ENCODE peak calls at places on chromosome 14, in eight cellular contexts. B is HL-60, U is pancreas, K is transverse colon, X is gastrocnemius medialis, S is lower leg skin, L is Panc1, A is heart right ventricle. T is an unnamed sample.

GRCh38 chr14:76863724-76864407 is 37.7 kb downstream of the LRRC74A start:
- DNase-seq in U (no peak), S (peak; percentile 49), A (peak; percentile 86), X (peak; percentile 32), L (no peak), K (peak; percentile 23), B (peak; percentile 74), T (peak; percentile 30)

GRCh38 chr14:21923820-21924219 is 250.2 kb upstream of the OR4E1 start:
- DNase-seq in U (no peak), S (no peak), X (no peak), A (no peak), B (no peak), K (no peak), L (no peak), T (no peak)

GRCh38 chr14:73695997-73696396 is 18.2 kb downstream of the PNMA1 start:
- DNase-seq in B (no peak), L (no peak), U (no peak), S (no peak), K (no peak), X (no peak), A (no peak), T (no peak)

GRCh38 chr14:24339284-24340151 is at the start of gene RIPK3:
- DNase-seq in A (peak; percentile 56), K (peak; percentile 87), L (no peak), S (no peak), X (no peak), B (no peak), U (peak; percentile 72), T (no peak)

GRCh38 chr14:92315050-92315785 is 7.7 kb upstream of the SLC24A4 start:
- DNase-seq in A (no peak), S (no peak), K (no peak), U (no peak), X (peak; percentile 70), B (no peak), L (no peak), T (no peak)

GRCh38 chr14:39055786-39056474 is 47.1 kb downstream of the SEC23A start:
- DNase-seq in B (peak; percentile 1), A (no peak), S (no peak), K (no peak), U (no peak), L (no peak), X (no peak), T (no peak)

GRCh38 chr14:23396126-23396525 is 11.9 kb downstream of the MYH6 start:
- DNase-seq in L (no peak), U (no peak), A (no peak), X (no peak), S (no peak), B (no peak), K (no peak), T (no peak)

GRCh38 chr14:99821519-99822165 is 28.4 kb downstream of the EML1 start:
- DNase-seq in U (no peak), S (no peak), A (no peak), K (no peak), B (no peak), X (no peak), L (no peak), T (peak; percentile 72)

GRCh38 chr14:62179367-62180018 is 417.3 kb downstream of the SNAPC1 start:
- DNase-seq in X (no peak), K (peak; percentile 15), S (peak; percentile 60), L (peak; percentile 12), B (no peak), U (peak; percentile 31), A (peak; percentile 29), T (peak; percentile 92)

GRCh38 chr14:77950371-77950770 is 150.5 kb downstream of the ADCK1 start:
- DNase-seq in A (peak; percentile 14), X (no peak), S (no peak), K (no peak), L (no peak), B (no peak), U (no peak), T (peak; percentile 8)

GRCh38 chr14:77094672-77095284 is 3.3 kb upstream of the CIPC start:
- DNase-seq in K (peak; percentile 86), S (peak; percentile 78), L (peak; percentile 57), A (peak; percentile 80), B (no peak), X (no peak), U (peak; percentile 74), T (peak; percentile 91)

GRCh38 chr14:25882899-25883298 is 714.9 kb downstream of the NOVA1 start:
- DNase-seq in L (no peak), A (no peak), K (no peak), U (no peak), X (no peak), S (no peak), B (no peak), T (no peak)

GRCh38 chr14:67526676-67527459 is 6.2 kb upstream of the PLEKHH1 start:
- DNase-seq in U (no peak), S (no peak), B (no peak), K (peak; percentile 49), A (peak; percentile 22), L (peak; percentile 32), X (no peak), T (peak; percentile 71)

GRCh38 chr14:74140374-74140850 is 55.7 kb downstream of the LIN52 start:
- DNase-seq in B (no peak), L (no peak), A (peak; percentile 73), K (peak; percentile 72), X (peak; percentile 78), U (no peak), S (peak; percentile 61), T (peak; percentile 16)

GRCh38 chr14:65101631-65102440 is 481 bp downstream of the MAX start:
- DNase-seq in L (no peak), X (no peak), B (peak; percentile 23), U (peak; percentile 61), K (peak; percentile 34), S (peak; percentile 29), A (peak; percentile 14), T (no peak)

GRCh38 chr14:104143521-104144452 is 5.4 kb downstream of the KIF26A start:
- DNase-seq in X (no peak), S (no peak), K (no peak), A (no peak), L (no peak), U (peak; percentile 28), B (no peak), T (no peak)

GRCh38 chr14:105971593-105972500 is 445.5 kb downstream of the TMEM121 start:
- DNase-seq in B (no peak), K (no peak), X (no peak), A (no peak), L (no peak), U (no peak), S (no peak), T (no peak)

GRCh38 chr14:65002586-65003210 is 16.0 kb downstream of the FNTB start:
- DNase-seq in K (no peak), U (no peak), B (no peak), A (no peak), S (no peak), L (no peak), X (no peak), T (peak; percentile 33)

GRCh38 chr14:100076133-100076532 is 10.9 kb downstream of the EVL start:
- DNase-seq in K (no peak), S (peak; percentile 34), U (no peak), L (no peak), A (no peak), X (no peak), B (peak; percentile 77), T (peak; percentile 38)

GRCh38 chr14:72800848-72801370 is 93.0 kb downstream of the DPF3 start:
- DNase-seq in B (no peak), A (no peak), S (no peak), K (no peak), U (no peak), L (no peak), X (no peak), T (no peak)

GRCh38 chr14:93543766-93544165 is 113.0 kb downstream of the UNC79 start:
- DNase-seq in X (no peak), K (no peak), B (no peak), L (no peak), S (no peak), U (no peak), A (no peak), T (peak; percentile 60)

GRCh38 chr14:103597623-103598372 is 31.2 kb upstream of the KLC1 start:
- DNase-seq in B (no peak), A (no peak), L (no peak), S (peak; percentile 34), U (no peak), X (no peak), K (no peak), T (peak; percentile 90)

GRCh38 chr14:54133896-54134295 is 177.3 kb upstream of the BMP4 start:
- DNase-seq in S (no peak), K (no peak), A (no peak), U (no peak), B (no peak), L (no peak), X (no peak), T (peak; percentile 66)

GRCh38 chr14:97298331-97298730 is 501.1 kb downstream of the VRK1 start:
- DNase-seq in S (no peak), U (no peak), B (no peak), X (no peak), A (no peak), K (no peak), L (no peak), T (no peak)
- TF ChIP-seq CTCF in S (no peak), U (no peak), B (no peak), X (no peak), A (no peak), K (no peak), L (no peak), T (no peak)

GRCh38 chr14:70123796-70124195 is 65.0 kb downstream of the SLC8A3 start:
- DNase-seq in B (no peak), S (no peak), X (no peak), U (no peak), A (no peak), K (no peak), L (no peak), T (no peak)
- H3K4me3 ChIP-seq in B (no peak overlapping the region), S (no peak overlapping the region), X (no peak overlapping the region), U (no peak overlapping the region), A (no peak overlapping the region), K (no peak overlapping the region), L (no peak overlapping the region), T (no peak overlapping the region)

DNA sequence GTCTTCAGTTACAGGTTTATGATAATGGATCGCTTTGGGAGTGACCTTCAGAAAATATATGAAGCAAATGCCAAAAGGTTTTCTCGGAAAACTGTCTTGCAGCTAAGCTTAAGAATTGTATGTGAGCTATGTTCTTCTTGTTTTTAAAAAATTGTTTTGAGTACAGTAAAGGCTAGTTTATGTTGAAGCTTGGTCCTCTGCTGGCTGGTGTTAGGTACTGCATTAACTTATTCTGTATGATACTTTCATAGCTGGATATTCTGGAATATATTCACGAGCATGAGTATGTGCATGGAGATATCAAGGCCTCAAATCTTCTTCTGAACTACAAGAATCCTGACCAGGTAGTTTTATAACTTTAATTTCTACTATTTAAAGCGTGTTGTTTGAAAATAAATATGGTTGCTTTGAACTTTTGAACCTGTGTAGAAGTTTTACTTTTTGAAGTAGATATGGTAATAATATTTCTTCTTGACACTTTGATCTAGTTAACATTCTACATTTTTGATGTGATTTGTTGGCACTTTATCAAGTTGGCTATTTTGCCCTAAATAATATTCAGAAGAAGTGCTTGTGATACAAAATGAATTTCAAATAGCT is 55.7 kb downstream of the VRK1 start:
- DNase-seq in L (peak; percentile 7), X (no peak), B (no peak), S (no peak), K (no peak), A (no peak), U (no peak), T (peak; percentile 86)
- TF ChIP-seq CTCF in L (peak; percentile 67), X (no peak), B (peak; percentile 59), S (no peak), K (peak; percentile 58), A (peak; percentile 62), U (peak; percentile 60), T (peak; percentile 68)

GRCh38 chr14:95340201-95340697 is 20.5 kb upstream of the CLMN start:
- DNase-seq in K (peak; percentile 93), A (no peak), X (no peak), L (no peak), U (peak; percentile 97), S (no peak), B (no peak), T (no peak)
- H3K4me3 ChIP-seq in K (no peak overlapping the region), A (no peak overlapping the region), X (no peak overlapping the region), L (no peak overlapping the region), U (no peak overlapping the region), S (no peak overlapping the region), B (no peak overlapping the region), T (no peak overlapping the region)

T was measured in choroid plexus epithelial cell.